ENCODE peak calls at places on chromosomes 13 and 19, in four cellular contexts. X is body of pancreas, I is IMR-90, F is K562. S is an unnamed sample.

GRCh38 chr19:918481-919156 is 1.5 kb downstream of the KISS1R start:
- DNase-seq in X (no peak), F (no peak), I (no peak), S (no peak)

GRCh38 chr13:112968910-112969691 is at the start of gene MCF2L:
- DNase-seq in X (peak), I (peak), F (no peak), S (no peak)

GRCh38 chr13:49295231-49295630 is 47.5 kb downstream of the CDADC1 start:
- DNase-seq in F (no peak), I (no peak), X (no peak), S (no peak)

GRCh38 chr13:42852102-42852501 is 70.7 kb downstream of the FAM216B start:
- DNase-seq in X (no peak), F (no peak), I (no peak), S (no peak)

GRCh38 chr13:61414686-61415664 is 674 bp downstream of the PCDH20 start:
- DNase-seq in I (no peak), X (peak), F (no peak), S (no peak)

GRCh38 chr19:42423462-42424344 is 3.5 kb downstream of the LIPE start:
- DNase-seq in F (no peak), I (peak), X (peak), S (peak)

GRCh38 chr19:12834976-12835757 is 788 bp upstream of the RTBDN start:
- DNase-seq in F (peak), I (no peak), X (peak), S (no peak)

GRCh38 chr19:15810335-15810734 is 5.1 kb downstream of the OR10H1 start:
- DNase-seq in F (peak), X (peak), I (no peak), S (no peak)

GRCh38 chr19:10230904-10231623 is at the start of gene S1PR2:
- DNase-seq in I (peak), F (peak), X (peak), S (peak)

GRCh38 chr19:7385062-7385461 is 36.3 kb downstream of the ARHGEF18 start:
- DNase-seq in X (no peak), I (no peak), F (no peak), S (no peak)

GRCh38 chr13:93227280-93227905 is 786 bp downstream of the GPC6 start:
- DNase-seq in F (no peak), X (no peak), I (peak), S (no peak)

GRCh38 chr13:22080832-22081231 is 410.0 kb downstream of the FGF9 start:
- DNase-seq in F (no peak), I (no peak), X (no peak), S (no peak)

GRCh38 chr13:28326081-28326480 is 168.8 kb downstream of the FLT1 start:
- DNase-seq in X (no peak), I (no peak), F (no peak), S (no peak)

GRCh38 chr13:79457948-79458347 is 23.0 kb upstream of the NDFIP2 start:
- DNase-seq in X (no peak), I (peak), F (peak), S (no peak)

GRCh38 chr13:49527123-49527522 is 31.4 kb downstream of the PHF11 start:
- DNase-seq in F (no peak), X (peak), I (no peak), S (no peak)

GRCh38 chr13:65112123-65113075 is 2117.7 kb downstream of the PCDH9 start:
- DNase-seq in I (peak), X (no peak), F (no peak), S (no peak)

GRCh38 chr13:113448885-113449692 is 4.2 kb downstream of the ADPRHL1 start:
- DNase-seq in X (peak), F (peak), I (no peak), S (peak)

GRCh38 chr19:35457173-35457572 is 9.1 kb downstream of the FFAR2 start:
- DNase-seq in X (no peak), F (peak), I (no peak), S (no peak)
- TF ChIP-seq POLR2A in X (no peak), F (no peak), I (no peak), S (no peak)

GRCh38 chr19:55552620-55553019 is 7.3 kb upstream of the SBK3 start:
- DNase-seq in X (no peak), F (no peak), I (peak), S (no peak)
- H3K27ac ChIP-seq in X (no peak), F (no peak), I (no peak), S (peak)

GRCh38 chr19:3880471-3881271 is at the start of gene ATCAY:
- DNase-seq in F (no peak), X (no peak), I (no peak), S (no peak)

GRCh38 chr19:3881272-3882040 is 971 bp downstream of the ATCAY start:
- DNase-seq in X (no peak), I (no peak), F (no peak), S (no peak)

GRCh38 chr19:3882041-3882384 is 1.5 kb downstream of the ATCAY start:
- DNase-seq in I (no peak), X (no peak), F (no peak), S (no peak)

DNA sequence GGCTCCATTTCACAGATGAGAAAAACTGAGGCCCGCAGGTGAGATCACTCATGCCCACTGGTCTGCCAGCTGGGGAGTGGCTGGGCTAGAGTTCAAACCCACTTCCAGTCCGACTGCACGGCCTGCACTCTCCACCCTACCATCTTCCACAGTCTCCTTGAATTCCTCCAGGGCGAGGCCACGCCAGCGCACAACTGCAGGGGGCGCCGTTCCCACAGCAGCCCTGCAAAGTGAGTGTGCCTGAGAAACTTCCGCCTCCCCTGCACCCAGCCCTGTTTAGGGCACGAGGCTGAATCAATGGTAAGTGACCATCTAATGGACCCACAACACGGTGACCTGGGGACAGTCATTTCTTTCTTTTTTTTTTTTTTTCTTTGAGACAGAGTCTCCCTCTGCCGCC is 829 bp upstream of the ATCAY start:
- DNase-seq in I (no peak), F (no peak), X (no peak), S (no peak)
- TF ChIP-seq CTCF in I (no peak), F (peak), X (no peak), S (no peak)

GRCh38 chr19:45049073-45049736 is 10.4 kb downstream of the CLASRP start:
- DNase-seq in X (peak), F (no peak), I (no peak), S (peak)

GRCh38 chr19:45047188-45047797 is 8.4 kb downstream of the CLASRP start:
- DNase-seq in X (no peak), I (no peak), F (no peak), S (no peak)

GRCh38 chr19:45050036-45050435 is 11.2 kb downstream of the CLASRP start:
- DNase-seq in I (no peak), F (no peak), X (no peak), S (no peak)

GRCh38 chr19:45046355-45046754 is 7.5 kb downstream of the CLASRP start:
- DNase-seq in F (no peak), I (no peak), X (no peak), S (no peak)

DNA sequence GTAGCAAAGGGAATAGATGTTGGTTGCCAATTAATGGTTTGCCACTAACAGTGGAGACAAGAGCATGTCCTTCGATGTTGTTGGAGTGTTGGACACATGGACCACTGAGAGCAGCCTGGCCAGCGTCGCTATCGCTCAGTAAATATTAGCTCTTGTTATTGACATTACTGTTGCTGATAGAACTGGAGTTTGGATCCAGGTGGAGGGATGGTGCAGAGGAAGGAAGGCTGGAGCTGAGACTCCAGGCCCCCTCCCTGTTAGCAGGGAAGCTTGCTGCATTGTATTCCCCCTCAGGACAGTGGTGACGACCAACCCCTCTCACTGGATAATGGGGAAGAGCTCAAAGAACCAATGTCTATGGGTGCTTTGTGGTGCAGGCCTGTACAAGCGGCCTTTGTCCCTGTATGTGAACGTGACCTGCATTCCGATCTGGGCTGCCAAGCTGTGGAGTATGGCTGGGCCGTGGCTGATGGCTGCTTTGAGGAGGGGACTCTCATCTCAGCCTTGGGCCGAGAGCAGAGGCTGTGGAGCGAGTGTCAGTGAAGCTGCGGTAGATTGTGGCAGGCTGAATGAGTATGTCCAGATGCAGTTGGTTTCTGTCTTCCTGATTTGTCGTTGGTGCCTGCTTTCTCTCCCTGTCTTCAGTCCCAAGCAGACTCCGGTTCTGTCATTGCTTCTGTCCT is 7.0 kb downstream of the CLASRP start:
- DNase-seq in I (no peak), X (peak), F (no peak), S (no peak)
- TF ChIP-seq POLR2A in I (no peak), X (no peak), F (no peak), S (no peak)

DNA sequence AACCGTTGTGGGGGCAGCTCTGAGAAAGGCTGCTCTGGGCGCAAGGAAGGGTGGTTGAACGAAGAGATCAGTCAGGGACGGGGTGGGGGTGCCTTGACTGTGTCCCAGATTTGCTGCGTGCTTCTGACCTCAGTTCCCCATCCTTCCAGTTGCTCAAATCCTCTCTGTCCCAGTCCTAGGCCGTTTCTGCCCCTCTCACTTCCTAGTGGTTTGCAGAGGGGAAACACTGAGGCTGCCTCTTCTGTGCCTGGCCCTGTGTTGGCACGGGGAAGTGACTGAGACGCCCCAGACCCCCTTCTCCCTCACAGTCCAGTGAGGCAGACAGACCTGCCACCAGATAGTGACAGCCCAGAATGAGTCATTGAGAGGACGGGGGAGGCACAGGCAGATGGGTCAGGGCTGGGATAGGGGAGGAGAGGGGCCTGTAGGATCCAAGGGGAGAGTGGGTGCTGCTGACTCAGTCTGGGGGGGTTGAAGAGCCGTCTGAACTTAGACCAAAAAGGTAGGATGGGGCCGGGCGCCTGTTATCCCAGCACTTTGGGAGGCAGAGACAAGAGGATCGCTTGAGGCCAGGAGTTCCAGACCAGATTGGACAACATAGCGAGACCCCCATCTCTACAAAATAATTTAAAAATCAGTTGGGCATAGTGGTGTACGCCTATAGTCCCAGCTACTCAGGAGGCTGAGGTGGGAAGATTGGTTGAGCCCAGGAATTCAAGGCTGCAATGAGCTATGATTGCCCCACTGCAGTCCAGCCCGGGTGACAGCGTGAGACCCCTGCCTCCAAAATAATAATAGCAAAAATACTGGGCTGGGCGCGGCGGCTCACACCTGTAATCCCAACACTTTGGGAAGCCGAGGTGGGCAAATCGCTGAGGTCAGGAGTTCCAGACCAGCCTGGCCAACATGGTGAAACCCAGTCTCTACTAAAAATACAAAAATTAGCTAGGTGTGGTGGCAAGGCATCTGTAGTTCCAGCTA is 26.4 kb downstream of the NUMBL start:
- DNase-seq in I (peak), F (peak), X (no peak), S (no peak)
- H3K27ac ChIP-seq in I (peak), F (peak), X (peak), S (peak)

GRCh38 chr19:18848860-18849661 is 17.3 kb downstream of the UPF1 start:
- DNase-seq in I (peak), X (no peak), F (no peak), S (peak)

GRCh38 chr19:18845961-18846360 is 14.2 kb downstream of the UPF1 start:
- DNase-seq in X (no peak), I (no peak), F (no peak), S (no peak)

GRCh38 chr19:18844806-18845329 is 13.1 kb downstream of the UPF1 start:
- DNase-seq in I (no peak), F (no peak), X (no peak), S (no peak)

GRCh38 chr19:18847516-18848463 is 16.0 kb downstream of the UPF1 start:
- DNase-seq in I (no peak), F (no peak), X (no peak), S (no peak)

DNA sequence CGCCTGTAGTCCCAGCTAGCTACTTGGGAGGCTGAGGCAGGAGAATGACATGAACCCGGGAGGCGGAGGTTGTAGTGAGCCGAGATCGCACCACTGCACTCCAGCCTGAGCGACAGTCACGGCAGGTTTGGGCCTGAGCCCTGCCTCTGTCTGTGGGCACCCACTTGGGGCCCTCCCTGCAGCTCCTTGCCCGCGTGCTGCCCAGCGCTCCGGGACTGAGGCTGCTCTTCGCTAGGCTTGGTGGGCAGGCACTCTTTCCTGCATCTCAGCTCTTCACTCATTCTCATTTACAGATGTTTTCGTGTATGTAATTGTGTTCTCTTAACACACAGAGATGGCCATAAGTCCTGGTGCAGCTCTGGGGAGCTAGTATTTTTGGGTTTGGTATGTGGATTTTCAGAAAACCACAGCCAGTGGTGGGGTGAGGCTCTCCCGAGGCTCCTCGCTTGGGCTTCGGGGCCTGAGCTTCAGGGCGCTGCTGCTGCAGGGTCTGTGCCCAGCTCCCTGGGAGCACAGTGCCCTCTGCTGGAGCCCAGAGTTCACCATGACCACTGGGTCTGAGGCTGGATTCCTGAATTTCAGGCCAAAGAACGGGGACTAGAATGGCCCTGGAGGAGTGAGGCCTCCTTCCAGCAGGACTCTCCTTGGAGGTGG is 15.2 kb downstream of the UPF1 start:
- DNase-seq in X (peak), I (peak), F (no peak), S (peak)
- TF ChIP-seq CTCF in X (peak), I (peak), F (peak), S (peak)

GRCh38 chr19:18304496-18305312 is 18.2 kb downstream of the LSM4 start:
- DNase-seq in X (peak), I (peak), F (peak), S (peak)
- TF ChIP-seq POLR2A in X (peak), I (peak), F (peak), S (peak)

GRCh38 chr19:11268783-11269267 is 6.5 kb upstream of the DOCK6 start:
- DNase-seq in I (peak), F (peak), X (peak), S (peak)
- H3K27ac ChIP-seq in I (no peak), F (peak), X (no peak), S (peak)

DNA sequence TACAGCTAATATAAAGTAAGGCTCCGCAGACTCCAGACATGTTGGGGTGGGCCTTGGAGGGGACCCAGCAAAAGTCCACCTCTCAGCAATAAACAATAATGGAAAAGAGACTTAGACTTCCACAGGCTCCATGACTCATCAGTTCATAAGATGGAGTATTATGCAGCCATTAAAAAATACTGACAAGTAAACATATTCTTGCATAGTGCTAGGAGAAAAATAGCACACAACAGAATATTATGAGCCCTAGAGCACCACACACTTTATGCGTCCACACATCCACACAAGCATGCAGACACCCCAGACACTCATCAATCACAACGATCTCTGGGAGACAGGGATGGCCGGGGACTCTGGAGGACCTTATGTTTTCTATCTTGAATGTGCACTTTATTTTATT is 46.0 kb downstream of the PDCD5 start:
- DNase-seq in I (no peak), X (no peak), F (no peak), S (no peak)
- TF ChIP-seq CTCF in I (no peak), X (no peak), F (no peak), S (no peak)

GRCh38 chr19:18865106-18865972 is 30.6 kb downstream of the CERS1 start:
- DNase-seq in X (no peak), I (no peak), F (no peak), S (no peak)

GRCh38 chr19:18865973-18866799 is 29.8 kb downstream of the CERS1 start:
- DNase-seq in X (peak), I (peak), F (peak), S (peak)

GRCh38 chr19:18861917-18862316 is 30.2 kb downstream of the UPF1 start:
- DNase-seq in I (no peak), X (no peak), F (no peak), S (no peak)

GRCh38 chr19:18862976-18863842 is 31.4 kb downstream of the UPF1 start:
- DNase-seq in X (no peak), I (no peak), F (no peak), S (no peak)

DNA sequence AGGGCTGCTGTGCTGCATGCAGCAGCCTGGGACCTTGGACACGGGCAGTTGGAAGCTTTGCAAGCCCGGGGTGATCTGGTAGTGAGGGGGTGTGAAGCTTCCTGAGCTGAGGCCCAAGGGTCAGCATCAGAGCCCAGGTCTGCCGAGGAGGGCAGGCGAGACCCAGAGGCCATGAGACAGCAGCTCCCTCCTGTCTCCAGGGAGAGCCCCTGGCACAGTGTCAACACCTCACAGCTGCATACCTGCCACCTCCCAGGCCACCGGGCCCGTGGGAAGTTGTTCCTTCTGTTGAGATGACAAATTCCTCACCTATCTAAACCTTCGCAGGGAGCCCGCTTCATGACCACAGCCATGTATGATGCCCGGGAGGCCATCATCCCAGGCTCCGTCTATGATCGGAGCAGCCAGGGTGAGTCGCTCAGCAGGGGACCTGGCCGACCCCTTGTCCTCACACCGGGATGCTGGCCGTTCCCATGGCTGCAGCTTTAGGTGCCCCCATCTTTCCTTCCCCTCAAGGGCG is 32.1 kb downstream of the CERS1 start:
- DNase-seq in F (no peak), I (no peak), X (peak), S (no peak)
- TF ChIP-seq POLR2A in F (no peak), I (no peak), X (no peak), S (no peak)